ENCODE peak calls at places on chromosomes 5 and 9, in eight cellular contexts. S is neural progenitor cell; R is upper lobe of right lung; T is hepatocyte; Z is tibial artery; V is CD4-positive, alpha-beta T cell; L is cardiac fibroblast; X is Peyer's patch. C is an unnamed sample.

GRCh38 chr9:98314381-98315066 is 59.1 kb upstream of the TBC1D2 start:
- DNase-seq in X (no peak), T (peak), S (no peak), V (no peak), L (peak), R (peak), Z (no peak), C (no peak)

GRCh38 chr5:38622723-38623129 is 66.3 kb upstream of the LIFR start:
- DNase-seq in T (no peak), S (no peak), V (no peak), R (no peak), L (peak), X (no peak), Z (no peak), C (no peak)

GRCh38 chr5:35332551-35332950 is 102.3 kb upstream of the PRLR start:
- DNase-seq in T (no peak), L (no peak), S (no peak), Z (peak), X (no peak), V (no peak), R (no peak), C (no peak)

GRCh38 chr9:109652112-109652511 is 127.9 kb upstream of the PALM2AKAP2 start:
- DNase-seq in R (no peak), X (no peak), T (no peak), Z (no peak), V (no peak), L (no peak), S (no peak), C (no peak)

GRCh38 chr9:94668424-94668916 is 29.2 kb upstream of the FBP1 start:
- DNase-seq in S (no peak), L (no peak), T (no peak), R (no peak), Z (no peak), V (no peak), X (no peak), C (no peak)

GRCh38 chr5:122292357-122292756 is 19.7 kb upstream of the SNCAIP start:
- DNase-seq in Z (no peak), R (no peak), V (no peak), L (peak), X (no peak), T (no peak), S (no peak), C (no peak)

GRCh38 chr5:111509119-111509518 is 3.2 kb downstream of the STARD4 start:
- DNase-seq in X (no peak), Z (no peak), R (no peak), S (no peak), L (no peak), T (no peak), V (no peak), C (no peak)

GRCh38 chr5:141558150-141558549 is 60.6 kb downstream of the DIAPH1 start:
- DNase-seq in R (no peak), Z (no peak), T (no peak), V (no peak), X (no peak), S (no peak), L (peak), C (no peak)

GRCh38 chr5:1551426-1551825 is 27.7 kb upstream of the LPCAT1 start:
- DNase-seq in T (no peak), Z (no peak), V (no peak), R (no peak), S (no peak), X (peak), L (no peak), C (no peak)

GRCh38 chr5:52725065-52725746 is 62.5 kb upstream of the ITGA1 start:
- DNase-seq in S (no peak), Z (no peak), R (no peak), X (no peak), V (peak), T (peak), L (peak), C (no peak)

GRCh38 chr5:178330791-178331404 is 98.3 kb upstream of the PHYKPL start:
- DNase-seq in X (peak), V (no peak), T (no peak), L (no peak), S (no peak), Z (no peak), R (peak), C (no peak)

GRCh38 chr9:4389003-4389402 is 89.1 kb upstream of the GLIS3 start:
- DNase-seq in R (no peak), S (no peak), V (no peak), X (no peak), Z (no peak), L (no peak), T (no peak), C (no peak)

GRCh38 chr5:56685503-56686217 is 129.7 kb upstream of the MAP3K1 start:
- DNase-seq in V (no peak), S (no peak), X (no peak), L (no peak), Z (no peak), T (no peak), R (no peak), C (no peak)

GRCh38 chr5:165616550-165617430 is 2111.4 kb downstream of the MAT2B start:
- DNase-seq in T (no peak), S (peak), Z (no peak), X (no peak), V (no peak), L (peak), R (no peak), C (no peak)

GRCh38 chr5:34544403-34544802 is 111.7 kb upstream of the RAI14 start:
- DNase-seq in L (no peak), R (no peak), T (no peak), S (no peak), X (no peak), Z (no peak), V (no peak), C (no peak)

GRCh38 chr9:96620832-96621269 is 1.2 kb upstream of the CDC14B start:
- DNase-seq in Z (no peak), S (peak), T (peak), R (no peak), V (no peak), L (peak), X (no peak), C (no peak)

GRCh38 chr9:121294866-121295661 is 27.1 kb downstream of the GSN start:
- DNase-seq in Z (peak), R (no peak), S (no peak), V (no peak), T (no peak), X (no peak), L (no peak), C (no peak)

GRCh38 chr5:125412051-125412560 is 665.7 kb upstream of the ZNF608 start:
- DNase-seq in S (peak), X (no peak), T (peak), Z (no peak), R (no peak), L (peak), V (no peak), C (no peak)

GRCh38 chr5:96483878-96484277 is 50.8 kb upstream of the PCSK1 start:
- DNase-seq in S (peak), T (peak), L (peak), R (no peak), V (no peak), X (no peak), Z (no peak), C (no peak)

GRCh38 chr5:3194141-3194540 is 401.5 kb upstream of the IRX1 start:
- DNase-seq in X (no peak), V (no peak), Z (no peak), R (no peak), L (no peak), S (no peak), T (no peak), C (no peak)

GRCh38 chr5:174617285-174617684 is 107.1 kb upstream of the MSX2 start:
- DNase-seq in V (no peak), L (no peak), Z (no peak), R (no peak), X (no peak), T (no peak), S (no peak), C (no peak)

GRCh38 chr9:16710888-16711287 is 159.6 kb downstream of the BNC2 start:
- DNase-seq in L (no peak), S (peak), Z (no peak), T (no peak), R (no peak), X (no peak), V (no peak), C (no peak)

GRCh38 chr5:120544043-120544442 is 79.9 kb downstream of the PRR16 start:
- DNase-seq in L (no peak), X (no peak), S (no peak), V (no peak), Z (no peak), R (no peak), T (no peak), C (no peak)

GRCh38 chr5:107604146-107604910 is 66.4 kb downstream of the EFNA5 start:
- DNase-seq in T (no peak), V (no peak), S (no peak), R (no peak), L (no peak), Z (no peak), X (no peak), C (no peak)

GRCh38 chr9:112094240-112094639 is 80.9 kb downstream of the SUSD1 start:
- DNase-seq in R (no peak), X (no peak), S (no peak), Z (no peak), L (no peak), V (no peak), T (no peak), C (no peak)

GRCh38 chr9:112094948-112095779 is 79.9 kb downstream of the SUSD1 start:
- DNase-seq in V (no peak), R (no peak), S (no peak), Z (no peak), T (peak), X (no peak), L (no peak), C (no peak)

GRCh38 chr9:112093147-112093874 is 81.8 kb downstream of the SUSD1 start:
- DNase-seq in L (no peak), R (no peak), X (no peak), S (no peak), T (no peak), Z (no peak), V (no peak), C (no peak)

GRCh38 chr9:112093875-112094227 is 81.2 kb downstream of the SUSD1 start:
- DNase-seq in T (no peak), R (no peak), X (no peak), V (no peak), L (no peak), Z (no peak), S (no peak), C (no peak)

GRCh38 chr9:112091805-112092204 is 83.3 kb downstream of the SUSD1 start:
- DNase-seq in Z (no peak), R (no peak), S (peak), X (no peak), L (peak), T (no peak), V (no peak), C (no peak)
- TF ChIP-seq CTCF in Z (no peak), R (peak), S (peak), X (no peak), L (peak), T (peak), V (no peak), C (no peak)

GRCh38 chr9:25261445-25261844 is 416.8 kb downstream of the TUSC1 start:
- DNase-seq in R (no peak), X (no peak), Z (no peak), S (no peak), T (no peak), L (no peak), V (no peak), C (no peak)
- TF ChIP-seq CTCF in R (no peak), X (no peak), Z (no peak), S (no peak), T (no peak), L (no peak), V (no peak), C (no peak)

GRCh38 chr5:159442210-159442850 is 112.0 kb upstream of the IL12B start:
- DNase-seq in T (peak), X (no peak), L (no peak), R (no peak), S (peak), V (no peak), Z (no peak), C (no peak)

GRCh38 chr5:159440948-159441347 is 110.7 kb upstream of the IL12B start:
- DNase-seq in X (no peak), Z (no peak), S (no peak), T (no peak), V (no peak), L (no peak), R (no peak), C (no peak)

GRCh38 chr5:159440235-159440634 is 109.9 kb upstream of the IL12B start:
- DNase-seq in S (no peak), Z (no peak), X (no peak), R (no peak), T (no peak), L (no peak), V (no peak), C (no peak)

GRCh38 chr5:159439002-159439401 is 108.7 kb upstream of the IL12B start:
- DNase-seq in S (no peak), T (no peak), X (no peak), L (no peak), V (no peak), R (no peak), Z (no peak), C (no peak)

GRCh38 chr5:159441441-159441840 is 111.2 kb upstream of the IL12B start:
- DNase-seq in S (peak), R (no peak), T (peak), L (no peak), Z (no peak), X (no peak), V (no peak), C (no peak)
- TF ChIP-seq CTCF in S (peak), R (peak), T (no peak), L (no peak), Z (no peak), X (no peak), V (no peak), C (no peak)

DNA sequence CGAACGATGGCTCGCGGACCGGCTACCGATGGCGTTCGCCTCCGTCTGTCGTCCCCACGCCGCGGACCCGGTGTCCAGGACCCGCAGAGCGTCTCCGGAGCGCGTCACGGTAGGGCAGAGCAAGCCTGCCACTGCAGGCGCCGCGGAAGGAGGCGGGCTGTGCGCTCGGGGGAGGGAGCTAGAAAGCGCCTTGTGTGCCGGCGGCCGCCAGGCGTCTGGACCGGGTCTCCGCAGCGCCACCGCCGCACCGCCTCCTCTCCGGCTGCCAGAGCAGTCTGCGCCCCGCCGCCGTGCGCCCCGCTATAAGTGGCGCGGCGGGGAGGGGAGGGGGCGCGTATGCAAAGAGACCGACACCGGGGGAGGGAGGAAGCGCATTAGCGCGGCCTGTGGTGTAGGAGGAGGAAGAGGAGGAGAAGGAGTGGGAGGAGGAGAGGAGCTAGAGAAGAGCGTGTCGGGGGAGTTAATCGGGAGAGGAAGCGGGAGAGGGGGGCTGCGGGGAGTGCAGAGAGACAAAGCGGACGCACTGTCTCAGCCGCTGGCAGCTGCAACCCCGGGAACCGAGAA is at the start of gene ENC1:
- DNase-seq in X (peak), L (peak), V (peak), Z (peak), S (peak), R (peak), T (peak), C (peak)
- TF ChIP-seq CTCF in X (peak), L (peak), V (peak), Z (peak), S (peak), R (peak), T (peak), C (peak)

GRCh38 chr9:126708178-126708577 is 94.5 kb downstream of the LMX1B start:
- DNase-seq in S (no peak), T (peak), X (peak), R (no peak), L (no peak), V (no peak), Z (no peak), C (no peak)

GRCh38 chr9:126705311-126705766 is 91.6 kb downstream of the LMX1B start:
- DNase-seq in T (peak), S (peak), R (peak), X (peak), Z (peak), L (peak), V (peak), C (peak)

GRCh38 chr9:126707083-126707482 is 93.4 kb downstream of the LMX1B start:
- DNase-seq in V (no peak), X (no peak), L (no peak), T (no peak), S (no peak), Z (no peak), R (no peak), C (no peak)

GRCh38 chr9:126705767-126706697 is 92.3 kb downstream of the LMX1B start:
- DNase-seq in T (peak), Z (peak), X (peak), V (peak), L (peak), S (peak), R (peak), C (peak)

GRCh38 chr9:126706698-126707053 is 92.9 kb downstream of the LMX1B start:
- DNase-seq in R (no peak), X (no peak), V (no peak), T (no peak), L (no peak), S (no peak), Z (no peak), C (no peak)
- TF ChIP-seq CTCF in R (no peak), X (no peak), V (no peak), T (no peak), L (no peak), S (no peak), Z (no peak), C (no peak)

GRCh38 chr5:60586307-60586901 is 113.6 kb downstream of the DEPDC1B start:
- DNase-seq in R (no peak), L (peak), S (peak), X (no peak), Z (no peak), T (peak), V (no peak), C (no peak)

GRCh38 chr5:60585618-60586017 is 114.3 kb downstream of the DEPDC1B start:
- DNase-seq in X (no peak), S (no peak), T (no peak), L (no peak), Z (no peak), V (no peak), R (no peak), C (no peak)

GRCh38 chr5:60584304-60584703 is 115.7 kb downstream of the DEPDC1B start:
- DNase-seq in V (no peak), Z (no peak), R (no peak), X (no peak), L (no peak), T (no peak), S (no peak), C (no peak)

GRCh38 chr5:60578295-60578694 is 121.7 kb downstream of the DEPDC1B start:
- DNase-seq in X (no peak), L (no peak), T (no peak), S (no peak), Z (no peak), V (no peak), R (no peak), C (no peak)

GRCh38 chr5:60583598-60583997 is 116.4 kb downstream of the DEPDC1B start:
- DNase-seq in S (no peak), X (no peak), V (no peak), L (peak), T (no peak), Z (no peak), R (no peak), C (no peak)
- TF ChIP-seq CTCF in S (no peak), X (no peak), V (no peak), L (no peak), T (no peak), Z (no peak), R (no peak), C (no peak)

DNA sequence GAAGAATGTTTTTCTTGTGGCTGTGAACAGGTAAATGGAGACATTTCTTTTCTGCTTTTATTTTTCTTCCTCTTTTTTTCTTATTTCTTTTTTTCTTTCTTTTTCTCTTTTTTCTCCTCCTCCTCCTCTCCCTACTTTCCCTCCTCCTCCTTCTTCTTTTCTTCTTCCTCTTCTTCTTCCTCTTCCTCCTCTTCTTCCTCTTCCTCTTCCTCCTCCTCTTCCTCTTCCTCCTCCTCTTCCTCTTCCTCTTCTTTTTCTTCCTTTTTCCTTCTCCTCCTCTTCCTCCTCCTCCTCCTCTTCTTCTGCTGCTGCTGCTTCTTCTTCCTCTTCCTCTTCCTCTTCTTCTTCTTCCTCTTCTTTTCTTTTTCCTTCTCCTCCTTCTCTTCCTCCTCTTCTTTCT is 65.3 kb upstream of the NTRK2 start:
- DNase-seq in R (no peak), S (no peak), L (no peak), T (no peak), V (no peak), Z (no peak), X (no peak), C (no peak)
- TF ChIP-seq CTCF in R (no peak), S (no peak), L (no peak), T (no peak), V (no peak), Z (no peak), X (no peak), C (no peak)

GRCh38 chr9:21392270-21392669 is 7.1 kb upstream of the IFNA2 start:
- DNase-seq in T (peak), S (peak), V (no peak), L (no peak), Z (no peak), R (no peak), X (no peak), C (no peak)
- TF ChIP-seq CTCF in T (peak), S (peak), V (no peak), L (peak), Z (no peak), R (no peak), X (peak), C (no peak)

DNA sequence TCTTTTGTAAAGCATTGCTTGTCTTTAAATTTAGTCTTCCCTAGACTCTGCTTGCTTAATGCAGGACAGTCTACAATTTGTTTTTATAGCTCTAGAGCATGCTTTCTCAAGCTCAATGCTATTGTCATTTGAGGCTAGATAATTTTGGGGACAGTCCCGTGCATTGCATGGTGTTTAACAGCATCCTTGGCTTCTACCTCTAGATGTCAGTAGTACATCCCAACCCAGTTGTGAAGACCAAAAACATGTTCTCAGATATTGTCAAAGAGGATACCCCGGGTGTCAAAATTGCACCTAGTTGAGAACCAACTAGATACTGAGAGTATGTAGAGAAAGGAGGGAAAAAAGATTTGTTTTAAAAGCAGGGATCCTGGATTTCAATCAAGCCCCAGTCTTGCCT is 277.5 kb downstream of the CEMIP2 start:
- DNase-seq in T (no peak), Z (no peak), X (no peak), L (no peak), R (no peak), S (peak), V (no peak), C (no peak)
- TF ChIP-seq CTCF in T (peak), Z (no peak), X (peak), L (peak), R (peak), S (peak), V (no peak), C (no peak)